ENCODE peak calls at places on chromosome 21, in five cellular contexts. Z is fibroblast of gingiva, W is T-cell, L is NCI-H146, O is Kasumi-1. X is an unnamed sample.
A peak's percentile ranks its signal among the peaks of the same experiment; 100 is the strongest.

GRCh38 chr21:42830456-42831455 is 48.6 kb downstream of the WDR4 start:
- DNase-seq in L (no peak), O (peak; percentile 37), W (peak; percentile 15), Z (no peak), X (no peak)

GRCh38 chr21:26055010-26055409 is 115.6 kb downstream of the APP start:
- DNase-seq in W (no peak), O (no peak), L (no peak), Z (no peak), X (no peak)

GRCh38 chr21:26320541-26320940 is 150.0 kb upstream of the APP start:
- DNase-seq in Z (no peak), W (no peak), L (no peak), O (peak; percentile 49), X (no peak)

GRCh38 chr21:14917762-14918161 is 147.0 kb downstream of the NRIP1 start:
- DNase-seq in W (no peak), Z (peak; percentile 23), L (no peak), O (no peak), X (no peak)

GRCh38 chr21:36027352-36027751 is 33.0 kb downstream of the SETD4 start:
- DNase-seq in L (no peak), Z (no peak), O (no peak), W (no peak), X (no peak)

GRCh38 chr21:44932366-44933181 is 7.3 kb upstream of the SLX9 start:
- DNase-seq in O (peak; percentile 25), W (peak; percentile 77), Z (no peak), L (no peak), X (peak; percentile 96)

GRCh38 chr21:45372732-45373355 is 32.1 kb upstream of the COL18A1 start:
- DNase-seq in O (no peak), Z (no peak), L (no peak), W (no peak), X (no peak)

GRCh38 chr21:34526618-34527290 is 14.7 kb upstream of the KCNE1 start:
- DNase-seq in W (no peak), L (peak; percentile 22), Z (peak; percentile 100), O (no peak), X (no peak)

GRCh38 chr21:15837603-15838002 is 107.8 kb downstream of the USP25 start:
- DNase-seq in L (no peak), Z (peak; percentile 37), O (no peak), W (no peak), X (no peak)

GRCh38 chr21:14092834-14093560 is 117.8 kb downstream of the LIPI start:
- DNase-seq in L (no peak), Z (no peak), O (no peak), W (no peak), X (no peak)

GRCh38 chr21:40685121-40685630 is 161.8 kb downstream of the DSCAM start:
- DNase-seq in Z (no peak), O (no peak), W (no peak), L (no peak), X (no peak)

GRCh38 chr21:37582613-37583012 is 216.0 kb downstream of the DYRK1A start:
- DNase-seq in L (peak; percentile 32), O (peak; percentile 34), W (no peak), Z (peak; percentile 56), X (no peak)

GRCh38 chr21:17636711-17637110 is 24.0 kb upstream of the BTG3 start:
- DNase-seq in O (no peak), Z (no peak), L (no peak), W (no peak), X (no peak)